ENCODE peak calls at places on chromosome 17, in nine cellular contexts. R is mammary epithelial cell, U is neural progenitor cell, X is HCT116, V is PC-3, C is endothelial cell of umbilical vein, T is fibroblast of lung, M is GM23248, Z is PC-9. H is an unnamed sample.

GRCh38 chr17:34542700-34543336 is 36.6 kb upstream of the TMEM132E start:
- DNase-seq in R (no peak), U (peak; percentile 44), X (no peak), V (peak; percentile 48), C (peak; percentile 25), T (peak; percentile 26), M (peak; percentile 23), Z (no peak), H (no peak)

GRCh38 chr17:9677932-9678331 is 32.6 kb downstream of the USP43 start:
- DNase-seq in R (no peak), U (no peak), X (no peak), V (no peak), C (no peak), T (no peak), M (no peak), Z (no peak), H (no peak)

GRCh38 chr17:78748048-78748729 is 33.9 kb downstream of the CYTH1 start:
- DNase-seq in R (peak; percentile 49), U (no peak), X (no peak), V (no peak), C (no peak), T (no peak), M (peak; percentile 31), Z (no peak), H (no peak)

GRCh38 chr17:76071497-76072148 is 694 bp downstream of the SRP68 start:
- DNase-seq in R (no peak), U (no peak), X (no peak), V (no peak), C (no peak), T (no peak), M (no peak), Z (no peak), H (no peak)

GRCh38 chr17:68381076-68381900 is 76.0 kb downstream of the WIPI1 start:
- DNase-seq in R (peak; percentile 57), U (no peak), X (peak; percentile 98), V (peak; percentile 98), C (peak; percentile 46), T (peak; percentile 93), M (peak; percentile 100), Z (peak; percentile 99), H (peak; percentile 96)

GRCh38 chr17:58991718-58992331 is 114.9 kb downstream of the TRIM37 start:
- DNase-seq in R (no peak), U (no peak), X (no peak), V (peak; percentile 14), C (no peak), T (peak; percentile 20), M (peak; percentile 74), Z (no peak), H (peak; percentile 82)

GRCh38 chr17:27493088-27493487 is 36.8 kb downstream of the KSR1 start:
- DNase-seq in R (no peak), U (no peak), X (no peak), V (no peak), C (peak; percentile 18), T (no peak), M (no peak), Z (no peak), H (no peak)

GRCh38 chr17:48026503-48027321 is 10.9 kb downstream of the COPZ2 start:
- DNase-seq in R (peak; percentile 94), U (peak; percentile 95), X (peak; percentile 90), V (peak; percentile 93), C (peak; percentile 79), T (peak; percentile 90), M (peak; percentile 99), Z (peak; percentile 80), H (peak; percentile 75)

GRCh38 chr17:31580331-31581021 is 189.0 kb downstream of the RAB11FIP4 start:
- DNase-seq in R (peak; percentile 91), U (no peak), X (no peak), V (peak; percentile 69), C (peak; percentile 69), T (peak; percentile 86), M (peak; percentile 95), Z (peak; percentile 80), H (peak; percentile 81)

GRCh38 chr17:81404557-81405165 is 9.4 kb downstream of the BAHCC1 start:
- DNase-seq in R (no peak), U (no peak), X (no peak), V (no peak), C (no peak), T (no peak), M (no peak), Z (no peak), H (no peak)

GRCh38 chr17:38917259-38917658 is 8.2 kb upstream of the LASP1NB start:
- DNase-seq in R (no peak), U (no peak), X (no peak), V (peak; percentile 7), C (no peak), T (no peak), M (no peak), Z (no peak), H (no peak)

GRCh38 chr17:80981062-80981902 is 10.4 kb upstream of the CHMP6 start:
- DNase-seq in R (no peak), U (peak; percentile 83), X (no peak), V (peak; percentile 25), C (no peak), T (no peak), M (no peak), Z (no peak), H (no peak)

GRCh38 chr17:78759203-78759968 is 22.7 kb downstream of the CYTH1 start:
- DNase-seq in R (no peak), U (no peak), X (no peak), V (no peak), C (peak; percentile 46), T (peak; percentile 57), M (no peak), Z (no peak), H (peak; percentile 72)

GRCh38 chr17:15463363-15463762 is 4.1 kb downstream of the CDRT4 start:
- DNase-seq in R (no peak), U (peak; percentile 33), X (no peak), V (peak; percentile 75), C (peak; percentile 54), T (peak; percentile 93), M (peak; percentile 78), Z (no peak), H (peak; percentile 91)

DNA sequence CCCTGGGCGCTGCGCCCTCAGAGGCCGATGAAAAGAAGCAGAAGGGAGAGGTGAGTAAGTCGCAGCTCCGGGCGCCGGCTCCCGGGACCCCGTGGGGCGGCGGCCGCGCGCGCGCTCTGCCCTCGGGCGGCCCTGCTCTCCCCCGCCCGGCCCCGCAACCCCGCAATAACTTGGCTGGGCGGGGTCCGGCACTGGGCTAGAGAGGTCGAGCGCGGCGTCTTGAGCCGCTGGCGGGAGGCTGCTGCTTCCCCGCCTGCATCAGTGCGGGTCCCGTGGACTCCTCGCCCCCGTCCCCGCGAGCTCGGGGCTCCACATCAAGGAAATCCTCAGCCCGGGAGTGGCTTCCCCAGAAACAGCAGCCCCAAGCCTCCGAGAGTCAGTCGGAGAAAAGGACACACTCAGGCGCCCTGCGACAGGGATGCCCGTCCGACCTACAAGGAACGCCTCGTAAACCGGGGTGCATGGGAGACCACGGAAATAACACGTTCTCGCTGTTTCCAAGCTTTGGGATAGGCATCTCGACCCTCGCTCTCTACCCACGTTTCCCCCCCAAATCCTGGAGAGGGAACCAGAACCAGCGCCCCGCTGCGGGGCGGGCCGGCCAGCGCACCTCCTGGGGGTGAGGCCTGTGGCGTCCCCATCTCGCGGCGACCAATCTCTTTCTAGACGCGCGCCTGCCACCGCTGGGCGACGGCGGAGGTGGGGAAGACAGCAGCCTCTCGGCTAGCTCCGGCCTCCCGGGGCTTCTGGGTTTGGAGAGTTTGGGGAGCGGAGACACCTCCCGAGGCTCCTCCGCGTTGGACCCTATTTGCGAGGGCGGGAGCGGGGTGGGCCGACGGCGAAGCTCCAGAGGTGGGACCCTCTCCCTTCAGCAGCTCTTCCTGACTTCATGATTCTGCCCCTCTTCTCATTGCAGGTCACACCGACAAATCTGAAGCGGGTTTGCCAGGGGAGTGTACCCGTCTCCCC is 809 bp upstream of the ABHD15 start:
- DNase-seq in R (peak; percentile 59), U (peak; percentile 84), X (peak; percentile 27), V (peak; percentile 47), C (peak; percentile 46), T (peak; percentile 35), M (peak; percentile 73), Z (peak; percentile 58), H (no peak)
- TF ChIP-seq EZH2 in R (no peak), U (no peak), X (no peak), V (no peak), C (no peak), T (no peak), M (no peak), Z (no peak), H (no peak)

DNA sequence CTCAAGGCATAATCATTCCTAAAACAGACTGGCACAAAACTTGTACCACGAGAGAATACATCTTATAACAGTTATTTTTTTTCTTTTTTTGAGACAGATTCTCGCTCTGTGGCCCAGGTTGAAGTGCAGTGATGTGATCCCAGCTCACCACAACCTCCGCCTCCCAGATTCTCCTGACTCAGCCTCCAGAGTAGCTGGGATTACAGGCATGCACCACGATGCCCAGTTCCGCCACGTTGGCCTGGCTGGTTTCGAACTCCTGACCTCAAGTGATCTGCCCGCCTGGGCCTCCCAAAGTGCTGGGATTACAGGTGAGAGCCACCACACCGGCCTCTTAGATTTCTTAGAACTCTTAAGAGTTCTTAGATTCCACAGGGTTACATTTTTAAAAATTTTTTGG is 4.1 kb downstream of the NUFIP2 start:
- DNase-seq in R (no peak), U (no peak), X (no peak), V (no peak), C (no peak), T (no peak), M (peak; percentile 18), Z (no peak), H (no peak)
- H3K4me2 ChIP-seq in R (peak overlapping the region; percentile 99), U (peak overlapping the region; percentile 96), X (no peak overlapping the region), V (peak overlapping the region; percentile 82), C (peak overlapping the region; percentile 40), T (peak overlapping the region; percentile 32), M (peak overlapping the region; percentile 97), Z (peak overlapping the region; percentile 89), H (peak overlapping the region; percentile 88)

DNA sequence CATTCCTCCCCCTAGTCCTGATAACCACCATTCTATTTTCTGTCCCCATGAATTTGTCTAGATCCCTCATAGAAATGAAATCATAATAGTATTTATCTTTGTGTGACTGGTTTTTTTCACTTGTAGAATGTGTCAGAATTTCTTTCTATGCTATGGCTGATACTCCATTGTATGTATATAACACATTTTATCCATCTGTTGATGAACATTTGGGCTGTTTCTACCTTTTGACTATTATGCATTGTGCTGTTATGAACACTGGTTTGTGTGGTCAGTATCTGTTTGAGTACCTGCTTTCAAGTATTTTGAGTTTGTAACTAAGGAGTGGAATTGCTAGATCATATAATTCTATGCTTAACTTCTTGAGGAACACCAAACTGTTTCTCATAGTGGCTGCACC is 16.0 kb upstream of the DRG2 start:
- DNase-seq in R (no peak), U (no peak), X (no peak), V (no peak), C (no peak), T (no peak), M (no peak), Z (no peak), H (no peak)
- TF ChIP-seq EZH2 in R (no peak), U (no peak), X (no peak), V (no peak), C (no peak), T (no peak), M (no peak), Z (no peak), H (no peak)

DNA sequence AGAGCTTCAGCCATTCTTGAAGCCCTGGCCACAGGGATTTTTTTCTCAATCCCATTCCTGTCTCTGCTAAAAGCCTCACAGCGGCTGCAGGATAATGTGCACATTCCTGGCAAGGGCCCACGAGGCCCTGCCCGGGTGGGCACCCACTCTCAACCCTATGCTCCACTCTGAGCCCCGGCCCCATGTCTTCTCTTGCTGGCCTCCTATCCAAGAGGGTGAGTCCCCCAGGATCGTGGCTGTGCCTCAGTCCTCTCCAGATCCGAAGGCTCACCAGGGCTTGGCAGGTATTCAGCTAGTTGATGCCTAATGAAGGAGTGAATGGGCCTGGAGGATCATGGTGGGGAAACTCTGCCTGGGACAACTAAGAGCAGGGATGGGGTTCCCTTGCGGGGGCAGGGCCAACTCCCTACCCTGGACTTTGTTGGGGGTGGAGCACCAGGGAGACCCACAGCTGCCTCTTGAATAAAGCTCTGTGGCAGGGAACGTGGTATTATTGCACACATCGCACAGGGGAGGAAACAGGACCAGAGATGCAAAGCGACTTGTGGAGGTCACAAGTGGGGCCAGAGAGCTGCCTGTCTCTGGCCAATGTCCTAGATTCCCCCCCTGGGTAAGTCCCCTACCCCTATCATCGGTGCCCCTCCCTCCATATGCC is 5.4 kb downstream of the ARHGAP27 start:
- DNase-seq in R (no peak), U (no peak), X (no peak), V (no peak), C (no peak), T (no peak), M (no peak), Z (peak; percentile 29), H (no peak)
- H3K4me2 ChIP-seq in R (no peak overlapping the region), U (no peak overlapping the region), X (no peak overlapping the region), V (no peak overlapping the region), C (no peak overlapping the region), T (no peak overlapping the region), M (no peak overlapping the region), Z (no peak overlapping the region), H (no peak overlapping the region)

H was measured in astrocyte.